ENCODE peak calls at places on chromosomes 11 and 22, in five cellular contexts. L is IMR-90, B is GM12865, F is A549, N is cardiac fibroblast. X is an unnamed sample.

GRCh38 chr11:69637601-69637955 is 3.4 kb upstream of the CCND1 start:
- DNase-seq in F (no peak), B (no peak), L (no peak), N (no peak), X (no peak)

GRCh38 chr11:6390718-6391547 is 659 bp downstream of the SMPD1 start:
- DNase-seq in F (no peak), L (no peak), B (no peak), N (no peak), X (no peak)

GRCh38 chr11:3154001-3154599 is 11.0 kb downstream of the OSBPL5 start:
- DNase-seq in L (no peak), B (no peak), N (no peak), F (no peak), X (no peak)

GRCh38 chr22:30893434-30894370 is 74.9 kb downstream of the MORC2 start:
- DNase-seq in L (no peak), N (no peak), F (no peak), B (no peak), X (no peak)

GRCh38 chr11:99268895-99269294 is 248.1 kb downstream of the CNTN5 start:
- DNase-seq in B (no peak), L (no peak), N (no peak), F (no peak), X (no peak)

GRCh38 chr11:66886317-66886588 is 29.4 kb downstream of the LRFN4 start:
- DNase-seq in N (no peak), F (no peak), B (no peak), L (no peak), X (no peak)

GRCh38 chr11:7555067-7555699 is 41.4 kb downstream of the PPFIBP2 start:
- DNase-seq in L (no peak), F (no peak), N (peak), B (no peak), X (no peak)

GRCh38 chr11:19344661-19345518 is 104.1 kb upstream of the E2F8 start:
- DNase-seq in N (peak), B (peak), F (peak), L (peak), X (no peak)

GRCh38 chr11:106077609-106078517 is at the start of gene AASDHPPT:
- DNase-seq in L (peak), B (peak), F (peak), N (peak), X (no peak)

GRCh38 chr11:106072804-106073203 is 4.3 kb downstream of the KBTBD3 start:
- DNase-seq in B (no peak), L (no peak), N (no peak), F (no peak), X (no peak)

GRCh38 chr11:106076421-106076922 is 675 bp downstream of the KBTBD3 start:
- DNase-seq in B (no peak), F (no peak), L (no peak), N (no peak), X (peak)

GRCh38 chr11:106082096-106082495 is 4.6 kb downstream of the AASDHPPT start:
- DNase-seq in N (no peak), F (no peak), L (no peak), B (no peak), X (no peak)

GRCh38 chr11:106076923-106077608 is at the start of gene KBTBD3:
- DNase-seq in B (peak), F (peak), N (peak), L (peak), X (peak)
- TF ChIP-seq CTCF in B (peak), F (peak), N (peak), L (no peak), X (peak)

GRCh38 chr22:26564181-26564580 is 25.8 kb downstream of the TPST2 start:
- DNase-seq in F (no peak), L (no peak), N (no peak), B (no peak), X (no peak)

GRCh38 chr22:26566994-26567393 is 22.9 kb downstream of the TPST2 start:
- DNase-seq in F (no peak), L (no peak), B (no peak), N (no peak), X (no peak)

GRCh38 chr22:26565889-26566288 is 24.0 kb downstream of the TPST2 start:
- DNase-seq in B (no peak), L (no peak), F (no peak), N (no peak), X (no peak)

GRCh38 chr22:26564672-26565071 is 25.3 kb downstream of the TPST2 start:
- DNase-seq in L (no peak), B (no peak), F (no peak), N (no peak), X (no peak)

GRCh38 chr22:26565181-26565580 is 24.8 kb downstream of the TPST2 start:
- DNase-seq in L (no peak), B (no peak), N (no peak), F (no peak), X (no peak)
- TF ChIP-seq CTCF in L (no peak), B (no peak), N (no peak), F (no peak), X (no peak)

DNA sequence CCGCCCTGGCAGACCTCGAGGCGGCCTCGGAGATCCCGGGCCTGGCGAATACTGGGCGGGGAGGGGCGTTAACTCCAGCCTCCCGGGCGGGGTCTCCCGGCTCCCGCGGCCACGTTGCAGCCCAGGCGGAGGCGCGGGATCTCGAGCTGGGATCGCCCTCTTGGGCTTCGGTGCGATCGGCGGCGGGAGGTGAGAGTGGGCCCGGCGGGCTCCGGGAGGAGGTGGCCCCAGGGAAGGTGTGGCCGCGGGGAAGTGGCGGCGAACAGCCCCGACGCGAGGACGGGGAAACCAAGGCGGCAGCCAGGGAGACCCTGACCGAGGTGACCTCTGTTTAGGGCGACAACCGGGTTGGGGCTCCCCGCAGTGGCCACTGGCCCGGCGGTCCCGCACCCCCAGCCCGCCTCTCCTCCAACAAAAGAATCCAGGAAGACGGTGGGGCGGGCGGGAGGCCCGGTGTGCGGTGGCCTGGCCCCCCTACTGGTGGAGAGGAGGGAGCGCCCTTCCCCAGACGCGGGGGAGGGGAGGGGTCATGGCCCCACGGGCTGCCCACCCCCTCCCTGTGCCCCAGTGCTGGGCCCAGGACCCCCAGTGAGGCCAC is at the start of gene PHETA2:
- DNase-seq in L (peak), F (no peak), B (peak), N (peak), X (peak)
- TF ChIP-seq CTCF in L (peak), F (no peak), B (peak), N (peak), X (peak)

GRCh38 chr22:22410121-22410520 is 98.4 kb downstream of the ZNF280B start:
- DNase-seq in L (no peak), N (peak), B (peak), F (no peak), X (peak)

GRCh38 chr22:22410677-22411076 is 97.9 kb downstream of the ZNF280B start:
- DNase-seq in F (no peak), B (no peak), N (no peak), L (no peak), X (no peak)

GRCh38 chr22:22407061-22407460 is 101.5 kb downstream of the ZNF280B start:
- DNase-seq in F (no peak), B (no peak), L (no peak), N (no peak), X (no peak)

GRCh38 chr22:22408269-22408668 is 100.3 kb downstream of the ZNF280B start:
- DNase-seq in F (no peak), B (no peak), L (no peak), N (no peak), X (no peak)

GRCh38 chr22:22408731-22409696 is 99.5 kb downstream of the ZNF280B start:
- DNase-seq in L (peak), F (peak), N (peak), B (peak), X (no peak)
- TF ChIP-seq CTCF in L (peak), F (peak), N (peak), B (peak), X (peak)

DNA sequence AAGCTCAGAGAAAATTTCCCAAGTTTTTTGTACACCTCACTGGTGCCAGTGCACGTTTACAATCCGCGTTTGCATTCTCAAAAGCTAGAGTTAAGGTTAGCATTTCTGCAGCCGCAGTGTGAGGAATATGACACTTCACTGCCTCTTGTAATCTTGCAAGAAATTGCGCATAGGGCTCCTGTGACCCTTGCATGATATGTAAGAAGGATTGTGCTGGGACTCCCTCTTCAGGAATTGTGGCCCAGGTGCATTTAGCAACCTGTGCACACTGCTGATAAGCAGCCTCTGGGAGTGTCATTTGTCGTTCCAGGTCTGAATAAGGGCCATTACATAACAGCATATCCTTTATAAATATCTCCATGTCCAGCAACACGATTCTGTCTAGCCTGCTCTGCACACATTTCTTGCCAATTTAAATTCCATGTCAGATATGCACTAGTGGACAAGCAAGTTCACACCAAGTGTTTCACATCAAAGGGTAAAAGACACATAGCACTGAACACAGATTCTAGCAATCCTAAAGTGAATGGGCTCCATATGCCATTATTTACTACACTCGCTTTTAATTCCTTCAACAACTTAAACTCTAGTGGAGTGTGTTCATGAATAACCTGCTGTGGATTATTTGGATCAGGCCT is 69.2 kb upstream of the INCENP start:
- DNase-seq in B (peak), L (peak), N (peak), F (peak), X (peak)
- TF ChIP-seq CTCF in B (peak), L (peak), N (peak), F (peak), X (peak)

DNA sequence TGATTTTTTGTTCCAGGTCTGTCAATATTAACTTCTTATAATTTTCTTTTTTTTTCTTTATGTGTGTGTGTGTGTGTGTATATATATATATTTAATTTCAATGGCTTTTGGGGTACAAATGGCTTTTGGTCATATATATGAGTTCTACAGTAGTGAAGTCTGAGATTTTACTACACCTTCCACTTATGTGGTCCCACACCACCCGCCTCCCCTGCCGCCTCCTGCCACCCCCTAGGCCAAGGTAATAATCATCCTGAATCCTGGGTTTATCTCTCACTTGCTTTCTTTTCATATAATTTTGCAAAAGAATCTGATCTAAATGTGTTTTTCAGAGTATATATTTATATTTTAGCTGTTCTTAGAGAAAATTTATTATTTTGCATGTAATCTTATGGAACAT is 11.1 kb downstream of the NEAT1 start:
- DNase-seq in L (peak), B (no peak), N (peak), F (peak), X (no peak)
- TF ChIP-seq CTCF in L (no peak), B (no peak), N (no peak), F (no peak), X (no peak)

GRCh38 chr22:41923595-41924276 is 2.9 kb downstream of the TNFRSF13C start:
- DNase-seq in L (no peak), N (no peak), F (no peak), B (no peak), X (no peak)

GRCh38 chr22:41922940-41923594 is 3.5 kb downstream of the TNFRSF13C start:
- DNase-seq in N (no peak), F (no peak), L (no peak), B (no peak), X (no peak)

GRCh38 chr22:41927813-41928212 is 1.2 kb upstream of the TNFRSF13C start:
- DNase-seq in L (no peak), F (no peak), B (no peak), N (no peak), X (no peak)

GRCh38 chr22:41928416-41929157 is 2.0 kb upstream of the TNFRSF13C start:
- DNase-seq in L (no peak), N (no peak), B (no peak), F (no peak), X (no peak)

GRCh38 chr22:41925783-41926460 is 684 bp downstream of the TNFRSF13C start:
- DNase-seq in N (peak), F (peak), L (peak), B (peak), X (no peak)
- TF ChIP-seq CTCF in N (peak), F (peak), L (peak), B (peak), X (peak)

DNA sequence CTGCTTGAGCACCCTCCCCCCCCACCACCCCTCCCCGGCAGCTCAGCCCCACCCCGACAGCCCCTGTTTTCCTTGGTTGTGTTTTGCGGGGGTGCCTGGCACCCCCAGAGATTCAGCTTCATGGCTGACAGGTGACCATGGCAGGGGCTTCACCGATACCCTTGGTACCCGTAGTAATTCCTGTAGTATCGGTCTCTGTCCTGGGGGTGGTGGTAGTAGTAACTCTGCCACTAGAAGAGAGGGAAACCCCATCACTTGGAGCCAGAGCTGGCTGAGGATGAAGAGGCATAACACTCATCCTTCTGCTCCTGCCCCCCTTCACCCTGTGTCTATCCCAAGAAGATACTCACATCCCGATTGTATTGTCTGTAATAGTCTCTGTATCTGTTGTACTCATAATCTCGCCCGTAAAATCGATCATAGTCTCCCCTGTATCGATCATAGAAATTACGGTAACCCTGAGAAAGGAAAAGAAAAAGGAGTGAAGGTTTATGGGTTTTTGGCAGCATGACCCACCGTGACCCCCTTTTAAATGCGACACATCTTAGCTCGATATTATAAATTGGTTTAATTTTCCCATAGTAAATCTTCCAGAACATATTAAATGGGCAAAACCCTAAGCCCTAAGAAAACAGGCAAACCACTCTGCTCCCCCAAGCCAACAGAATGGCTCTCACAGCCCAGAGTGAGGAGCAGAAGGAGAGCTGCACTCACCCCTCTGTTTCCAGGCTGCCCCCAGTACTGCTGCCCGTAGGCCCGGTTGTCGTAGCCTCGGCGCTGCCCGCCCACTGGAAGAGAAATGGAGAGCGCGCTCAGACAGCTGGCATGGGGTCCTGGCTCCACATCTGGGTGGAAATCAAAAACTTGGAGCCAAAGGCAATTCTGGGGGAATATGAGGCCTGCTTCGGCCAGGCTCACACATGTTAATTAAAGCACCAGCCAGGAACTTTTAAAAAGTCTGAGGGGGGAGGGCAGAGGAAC is 8.0 kb downstream of the GNG3 start:
- DNase-seq in B (no peak), L (no peak), N (no peak), F (no peak), X (no peak)
- TF ChIP-seq CTCF in B (no peak), L (no peak), N (no peak), F (no peak), X (no peak)